ENCODE peak calls at places on chromosomes 5 and 9, in ten cellular contexts. Q is PC-3, V is fibroblast of lung, B is endothelial cell of umbilical vein, U is GM23248, L is astrocyte, A is PC-9, X is GM12878, K is hepatocyte, N is A673. Z is an unnamed sample.

GRCh38 chr5:142674438-142675210 is 11.3 kb downstream of the FGF1 start:
- DNase-seq in Q (peak), V (peak), B (peak), U (peak), L (peak), A (no peak), X (no peak), K (no peak), N (no peak), Z (no peak)

GRCh38 chr5:1519631-1520141 is 4.1 kb downstream of the LPCAT1 start:
- DNase-seq in Q (no peak), V (no peak), B (no peak), U (no peak), L (no peak), A (no peak), X (no peak), K (no peak), N (no peak), Z (no peak)

GRCh38 chr5:55800924-55801323 is 50.2 kb upstream of the IL31RA start:
- DNase-seq in Q (no peak), V (no peak), B (no peak), U (no peak), L (no peak), A (no peak), X (no peak), K (no peak), N (no peak), Z (no peak)

GRCh38 chr5:133565993-133566392 is 46.3 kb downstream of the FSTL4 start:
- DNase-seq in Q (peak), V (peak), B (peak), U (peak), L (peak), A (no peak), X (no peak), K (peak), N (peak), Z (no peak)

GRCh38 chr5:173568128-173568527 is 48.3 kb downstream of the BOD1 start:
- DNase-seq in Q (no peak), V (no peak), B (no peak), U (no peak), L (no peak), A (no peak), X (no peak), K (no peak), N (no peak), Z (no peak)

GRCh38 chr5:158910782-158911692 is 188.7 kb downstream of the EBF1 start:
- DNase-seq in Q (peak), V (peak), B (no peak), U (peak), L (peak), A (no peak), X (no peak), K (no peak), N (no peak), Z (no peak)

GRCh38 chr5:14743601-14744295 is 79.2 kb downstream of the OTULIN start:
- DNase-seq in Q (peak), V (peak), B (peak), U (peak), L (peak), A (no peak), X (no peak), K (no peak), N (no peak), Z (no peak)

GRCh38 chr5:83567741-83568530 is 96.4 kb downstream of the VCAN start:
- DNase-seq in Q (peak), V (peak), B (peak), U (peak), L (peak), A (peak), X (no peak), K (no peak), N (no peak), Z (no peak)

GRCh38 chr9:125039544-125039943 is 98.7 kb upstream of the GOLGA1 start:
- DNase-seq in Q (no peak), V (no peak), B (no peak), U (no peak), L (no peak), A (no peak), X (no peak), K (no peak), N (no peak), Z (no peak)

GRCh38 chr5:79183011-79183410 is 52.9 kb upstream of the JMY start:
- DNase-seq in Q (peak), V (no peak), B (no peak), U (peak), L (no peak), A (peak), X (no peak), K (no peak), N (no peak), Z (no peak)

GRCh38 chr5:107935641-107936040 is 264.9 kb upstream of the EFNA5 start:
- DNase-seq in Q (no peak), V (no peak), B (no peak), U (no peak), L (no peak), A (no peak), X (no peak), K (no peak), N (no peak), Z (no peak)

GRCh38 chr9:911003-911402 is 65.5 kb upstream of the DMRT3 start:
- DNase-seq in Q (no peak), V (no peak), B (no peak), U (no peak), L (no peak), A (no peak), X (no peak), K (no peak), N (no peak), Z (no peak)

GRCh38 chr5:51383494-51384081 is 340 bp downstream of the ISL1 start:
- DNase-seq in Q (no peak), V (no peak), B (peak), U (no peak), L (no peak), A (no peak), X (no peak), K (no peak), N (no peak), Z (no peak)

GRCh38 chr5:72314571-72315172 is 5.4 kb downstream of the MRPS27 start:
- DNase-seq in Q (peak), V (peak), B (peak), U (peak), L (peak), A (peak), X (no peak), K (peak), N (peak), Z (no peak)

GRCh38 chr9:103991001-103991400 is 103.1 kb upstream of the SMC2 start:
- DNase-seq in Q (no peak), V (no peak), B (no peak), U (no peak), L (no peak), A (no peak), X (no peak), K (no peak), N (no peak), Z (no peak)

GRCh38 chr5:57509501-57510260 is 27.1 kb upstream of the ACTBL2 start:
- DNase-seq in Q (no peak), V (no peak), B (no peak), U (no peak), L (no peak), A (no peak), X (no peak), K (no peak), N (no peak), Z (no peak)

GRCh38 chr5:148425808-148426207 is 42.0 kb downstream of the FBXO38 start:
- DNase-seq in Q (no peak), V (no peak), B (no peak), U (no peak), L (no peak), A (no peak), X (no peak), K (no peak), N (no peak), Z (no peak)

GRCh38 chr5:119243888-119244287 is 111.9 kb upstream of the TNFAIP8 start:
- DNase-seq in Q (peak), V (no peak), B (no peak), U (no peak), L (no peak), A (no peak), X (no peak), K (no peak), N (no peak), Z (no peak)

GRCh38 chr9:110555971-110556370 is 23.6 kb downstream of the SVEP1 start:
- DNase-seq in Q (no peak), V (peak), B (peak), U (peak), L (peak), A (peak), X (no peak), K (peak), N (no peak), Z (no peak)

GRCh38 chr9:132977626-132978450 is 656 bp upstream of the GFI1B start:
- DNase-seq in Q (peak), V (peak), B (peak), U (peak), L (no peak), A (no peak), X (no peak), K (peak), N (peak), Z (no peak)

GRCh38 chr5:73381587-73382411 is 66.8 kb downstream of the FOXD1 start:
- DNase-seq in Q (no peak), V (no peak), B (no peak), U (peak), L (no peak), A (no peak), X (no peak), K (no peak), N (no peak), Z (no peak)

GRCh38 chr5:73380710-73381586 is 67.6 kb downstream of the FOXD1 start:
- DNase-seq in Q (no peak), V (no peak), B (no peak), U (no peak), L (no peak), A (no peak), X (no peak), K (no peak), N (no peak), Z (no peak)

GRCh38 chr5:73380052-73380451 is 68.5 kb downstream of the FOXD1 start:
- DNase-seq in Q (no peak), V (no peak), B (no peak), U (no peak), L (peak), A (no peak), X (no peak), K (no peak), N (no peak), Z (no peak)

GRCh38 chr5:73384861-73385260 is 63.7 kb downstream of the FOXD1 start:
- DNase-seq in Q (no peak), V (no peak), B (no peak), U (no peak), L (no peak), A (no peak), X (no peak), K (no peak), N (no peak), Z (no peak)

GRCh38 chr5:73382412-73382795 is 66.2 kb downstream of the FOXD1 start:
- DNase-seq in Q (no peak), V (no peak), B (no peak), U (no peak), L (no peak), A (no peak), X (no peak), K (no peak), N (no peak), Z (no peak)
- TF ChIP-seq EZH2 in Q (no peak), V (no peak), B (no peak), U (no peak), L (no peak), A (no peak), X (no peak), K (no peak), N (no peak), Z (no peak)

GRCh38 chr9:122376791-122377190 is 6.0 kb downstream of the PTGS1 start:
- DNase-seq in Q (no peak), V (no peak), B (no peak), U (no peak), L (no peak), A (no peak), X (no peak), K (no peak), N (no peak), Z (no peak)
- H3K27ac ChIP-seq in Q (no peak), V (peak), B (no peak), U (no peak), L (no peak), A (no peak), X (no peak), K (no peak), N (no peak), Z (no peak)

GRCh38 chr9:89473762-89474469 is 24.0 kb downstream of the SEMA4D start:
- DNase-seq in Q (peak), V (peak), B (no peak), U (peak), L (peak), A (no peak), X (no peak), K (peak), N (no peak), Z (no peak)

GRCh38 chr9:89475891-89476440 is 21.9 kb downstream of the SEMA4D start:
- DNase-seq in Q (no peak), V (no peak), B (no peak), U (no peak), L (no peak), A (no peak), X (no peak), K (no peak), N (no peak), Z (no peak)

GRCh38 chr9:89476546-89476945 is 21.4 kb downstream of the SEMA4D start:
- DNase-seq in Q (no peak), V (no peak), B (no peak), U (no peak), L (no peak), A (no peak), X (no peak), K (no peak), N (no peak), Z (no peak)

GRCh38 chr9:89477395-89477794 is 20.5 kb downstream of the SEMA4D start:
- DNase-seq in Q (no peak), V (no peak), B (no peak), U (no peak), L (no peak), A (no peak), X (no peak), K (no peak), N (no peak), Z (no peak)

DNA sequence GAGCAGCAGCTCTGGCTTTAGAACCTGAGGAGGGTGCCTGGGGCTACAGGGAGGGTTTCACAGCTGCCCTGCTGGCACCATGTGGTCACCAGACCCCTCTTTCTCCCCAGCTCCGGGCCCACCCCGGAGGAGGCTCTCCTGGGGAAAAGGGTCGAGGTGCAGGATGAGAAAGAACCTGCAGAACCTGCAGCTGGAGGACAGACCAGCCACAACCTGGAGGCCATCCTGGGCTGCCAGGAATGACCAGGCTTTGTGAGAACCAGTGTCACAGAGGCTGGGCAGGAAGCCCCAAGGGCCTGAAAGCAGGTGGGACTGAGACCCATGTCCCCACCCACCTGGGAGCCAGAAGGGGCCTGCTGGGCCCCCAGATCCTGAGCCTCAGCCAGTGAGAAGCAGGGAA is 23.0 kb downstream of the SEMA4D start:
- DNase-seq in Q (no peak), V (no peak), B (no peak), U (no peak), L (no peak), A (no peak), X (no peak), K (no peak), N (no peak), Z (no peak)
- TF ChIP-seq EZH2 in Q (no peak), V (no peak), B (no peak), U (no peak), L (no peak), A (no peak), X (no peak), K (no peak), N (no peak), Z (no peak)

GRCh38 chr9:120306561-120306960 is 273.4 kb downstream of the CDK5RAP2 start:
- DNase-seq in Q (no peak), V (no peak), B (no peak), U (no peak), L (no peak), A (no peak), X (no peak), K (no peak), N (no peak), Z (no peak)
- H3K27ac ChIP-seq in Q (no peak), V (no peak), B (no peak), U (no peak), L (no peak), A (no peak), X (no peak), K (no peak), N (no peak), Z (no peak)

DNA sequence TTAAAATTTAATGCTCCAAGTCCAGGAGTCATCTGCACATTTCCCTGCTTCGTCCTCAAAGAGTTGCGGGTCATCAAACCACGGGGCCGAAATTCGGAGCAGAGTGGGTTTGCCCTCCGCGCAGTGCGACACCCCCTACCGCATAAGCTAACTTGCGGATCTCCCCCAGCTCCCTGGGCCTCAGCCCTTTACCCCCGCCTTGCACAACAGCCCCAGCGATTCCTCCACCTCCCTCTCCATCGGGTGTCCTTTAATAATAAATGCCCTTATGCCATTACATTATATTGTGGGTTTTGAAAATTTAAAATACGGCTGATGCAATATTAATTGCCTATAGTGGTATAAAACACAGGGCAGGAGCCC is 3.9 kb downstream of the POU4F3 start:
- DNase-seq in Q (no peak), V (no peak), B (no peak), U (no peak), L (no peak), A (no peak), X (no peak), K (no peak), N (no peak), Z (no peak)
- TF ChIP-seq EZH2 in Q (no peak), V (peak), B (peak), U (no peak), L (no peak), A (no peak), X (no peak), K (no peak), N (no peak), Z (no peak)